ENCODE peak calls at places on chromosomes 2 and 18, in five cellular contexts. One of them, this sample, is unnamed. For H3K9me3, the result is how much of the 10 kb centered on the place peaks cover.

GRCh38 chr18:36532394-36532793 is 234.9 kb downstream of the FHOD3 start:
- DNase-seq in suprapubic skin: no peak
- DNase-seq in tibial artery: no peak
- DNase-seq in IMR-90: peak
- DNase-seq in left ventricle myocardium inferior: no peak
- DNase-seq in this sample: no peak

GRCh38 chr2:179965291-179965690 is 41.8 kb downstream of the CWC22 start:
- DNase-seq in suprapubic skin: no peak
- DNase-seq in tibial artery: no peak
- DNase-seq in IMR-90: no peak
- DNase-seq in left ventricle myocardium inferior: no peak
- DNase-seq in this sample: no peak

GRCh38 chr2:171706152-171706803 is 19.0 kb downstream of the DYNC1I2 start:
- DNase-seq in suprapubic skin: no peak
- DNase-seq in tibial artery: no peak
- DNase-seq in IMR-90: peak
- DNase-seq in left ventricle myocardium inferior: no peak
- DNase-seq in this sample: no peak

GRCh38 chr18:44589709-44590108 is 91.0 kb upstream of the SETBP1 start:
- DNase-seq in suprapubic skin: no peak
- DNase-seq in tibial artery: no peak
- DNase-seq in IMR-90: peak
- DNase-seq in left ventricle myocardium inferior: no peak
- DNase-seq in this sample: no peak

GRCh38 chr2:68606759-68607158 is 36.6 kb upstream of the PROKR1 start:
- DNase-seq in suprapubic skin: no peak
- DNase-seq in tibial artery: no peak
- DNase-seq in IMR-90: no peak
- DNase-seq in left ventricle myocardium inferior: no peak
- DNase-seq in this sample: no peak

GRCh38 chr2:47581201-47581600 is 178.2 kb downstream of the MSH2 start:
- DNase-seq in suprapubic skin: no peak
- DNase-seq in tibial artery: no peak
- DNase-seq in IMR-90: no peak
- DNase-seq in left ventricle myocardium inferior: no peak
- DNase-seq in this sample: no peak

GRCh38 chr2:60880633-60880987 is 764 bp upstream of the REL start:
- DNase-seq in suprapubic skin: no peak
- DNase-seq in tibial artery: no peak
- DNase-seq in IMR-90: no peak
- DNase-seq in left ventricle myocardium inferior: no peak
- DNase-seq in this sample: no peak

GRCh38 chr2:18266188-18266587 is 294.3 kb downstream of the RDH14 start:
- DNase-seq in suprapubic skin: no peak
- DNase-seq in tibial artery: no peak
- DNase-seq in IMR-90: no peak
- DNase-seq in left ventricle myocardium inferior: no peak
- DNase-seq in this sample: no peak

GRCh38 chr2:188746727-188747126 is 227.4 kb upstream of the COL3A1 start:
- DNase-seq in suprapubic skin: no peak
- DNase-seq in tibial artery: no peak
- DNase-seq in IMR-90: peak
- DNase-seq in left ventricle myocardium inferior: no peak
- DNase-seq in this sample: no peak

GRCh38 chr18:8177330-8178016 is 431.8 kb upstream of the RAB12 start:
- DNase-seq in suprapubic skin: no peak
- DNase-seq in tibial artery: no peak
- DNase-seq in IMR-90: peak
- DNase-seq in left ventricle myocardium inferior: no peak
- DNase-seq in this sample: no peak

GRCh38 chr2:241563031-241563507 is 4.5 kb downstream of the BOK start:
- DNase-seq in suprapubic skin: no peak
- DNase-seq in tibial artery: no peak
- DNase-seq in IMR-90: no peak
- DNase-seq in left ventricle myocardium inferior: no peak
- DNase-seq in this sample: peak

GRCh38 chr18:38611036-38611964 is 1045.7 kb upstream of the CELF4 start:
- DNase-seq in suprapubic skin: no peak
- DNase-seq in tibial artery: no peak
- DNase-seq in IMR-90: no peak
- DNase-seq in left ventricle myocardium inferior: no peak
- DNase-seq in this sample: no peak

GRCh38 chr2:83933743-83934142 is 525.3 kb downstream of the SUCLG1 start:
- DNase-seq in suprapubic skin: no peak
- DNase-seq in tibial artery: no peak
- DNase-seq in IMR-90: no peak
- DNase-seq in left ventricle myocardium inferior: no peak
- DNase-seq in this sample: no peak

GRCh38 chr2:173230181-173230580 is 124.5 kb upstream of the CDCA7 start:
- DNase-seq in suprapubic skin: no peak
- DNase-seq in tibial artery: no peak
- DNase-seq in IMR-90: no peak
- DNase-seq in left ventricle myocardium inferior: no peak
- DNase-seq in this sample: no peak

GRCh38 chr2:108199726-108200125 is 40.0 kb upstream of the SULT1C3 start:
- DNase-seq in suprapubic skin: no peak
- DNase-seq in tibial artery: no peak
- DNase-seq in IMR-90: peak
- DNase-seq in left ventricle myocardium inferior: no peak
- DNase-seq in this sample: no peak

GRCh38 chr18:13811993-13812392 is 12.0 kb upstream of the MC5R start:
- DNase-seq in suprapubic skin: no peak
- DNase-seq in tibial artery: no peak
- DNase-seq in IMR-90: no peak
- DNase-seq in left ventricle myocardium inferior: no peak
- DNase-seq in this sample: no peak

GRCh38 chr18:23178661-23179081 is 43.4 kb downstream of the CABLES1 start:
- DNase-seq in suprapubic skin: no peak
- DNase-seq in tibial artery: no peak
- DNase-seq in IMR-90: no peak
- DNase-seq in left ventricle myocardium inferior: no peak
- DNase-seq in this sample: no peak

GRCh38 chr2:173044686-173045085 is 31.0 kb upstream of the MAP3K20 start:
- DNase-seq in suprapubic skin: no peak
- DNase-seq in tibial artery: no peak
- DNase-seq in IMR-90: no peak
- DNase-seq in left ventricle myocardium inferior: no peak
- DNase-seq in this sample: no peak

GRCh38 chr2:124911560-124911959 is 886.5 kb downstream of the CNTNAP5 start:
- DNase-seq in suprapubic skin: no peak
- DNase-seq in tibial artery: no peak
- DNase-seq in IMR-90: peak
- DNase-seq in left ventricle myocardium inferior: no peak
- DNase-seq in this sample: no peak

GRCh38 chr18:54958711-54959625 is at the start of gene CCDC68:
- DNase-seq in suprapubic skin: no peak
- DNase-seq in tibial artery: no peak
- DNase-seq in IMR-90: no peak
- DNase-seq in left ventricle myocardium inferior: peak
- DNase-seq in this sample: peak

GRCh38 chr2:56565143-56565542 is 381.4 kb downstream of the CCDC85A start:
- DNase-seq in suprapubic skin: no peak
- DNase-seq in tibial artery: no peak
- DNase-seq in IMR-90: no peak
- DNase-seq in left ventricle myocardium inferior: no peak
- DNase-seq in this sample: no peak

GRCh38 chr2:69195706-69196105 is 182.7 kb downstream of the ANTXR1 start:
- DNase-seq in suprapubic skin: no peak
- DNase-seq in tibial artery: no peak
- DNase-seq in IMR-90: no peak
- DNase-seq in left ventricle myocardium inferior: no peak
- DNase-seq in this sample: no peak

GRCh38 chr18:76447268-76447890 is 47.7 kb downstream of the ZNF516 start:
- DNase-seq in suprapubic skin: peak
- DNase-seq in tibial artery: no peak
- DNase-seq in IMR-90: no peak
- DNase-seq in left ventricle myocardium inferior: no peak
- DNase-seq in this sample: no peak

DNA sequence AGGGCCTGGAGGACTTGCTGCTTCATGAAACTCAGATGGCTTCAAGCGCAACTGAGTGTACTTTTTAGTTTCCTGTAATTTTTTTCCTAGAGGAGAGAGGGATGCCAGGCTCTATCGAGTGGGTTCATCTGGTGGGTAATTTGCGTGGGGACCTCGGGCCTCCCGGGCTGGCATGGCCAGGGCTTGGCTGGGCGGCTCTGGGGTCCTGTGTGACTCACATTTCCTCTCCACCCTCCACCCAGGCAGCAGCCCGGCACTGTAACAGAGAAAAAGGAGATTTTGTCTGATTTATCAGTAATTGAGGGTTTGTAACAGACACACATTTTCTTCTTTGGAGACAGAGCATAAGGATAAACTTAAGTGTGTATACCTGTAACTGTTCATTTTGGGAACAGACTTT is 64.2 kb downstream of the NFATC1 start:
- DNase-seq in suprapubic skin: no peak
- DNase-seq in tibial artery: no peak
- DNase-seq in IMR-90: no peak
- DNase-seq in left ventricle myocardium inferior: no peak
- DNase-seq in this sample: no peak
- H3K27ac ChIP-seq in suprapubic skin: no peak
- H3K27ac ChIP-seq in tibial artery: no peak
- H3K27ac ChIP-seq in IMR-90: no peak
- H3K27ac ChIP-seq in left ventricle myocardium inferior: peak
- H3K27ac ChIP-seq in this sample: no peak

GRCh38 chr2:170362313-170362795 is 184.4 kb downstream of the MYO3B start:
- DNase-seq in suprapubic skin: no peak
- DNase-seq in tibial artery: no peak
- DNase-seq in IMR-90: no peak
- DNase-seq in left ventricle myocardium inferior: no peak
- DNase-seq in this sample: no peak

GRCh38 chr2:170359466-170359865 is 181.5 kb downstream of the MYO3B start:
- DNase-seq in suprapubic skin: no peak
- DNase-seq in tibial artery: no peak
- DNase-seq in IMR-90: no peak
- DNase-seq in left ventricle myocardium inferior: no peak
- DNase-seq in this sample: no peak

GRCh38 chr2:170361359-170361936 is 183.5 kb downstream of the MYO3B start:
- DNase-seq in suprapubic skin: no peak
- DNase-seq in tibial artery: no peak
- DNase-seq in IMR-90: peak
- DNase-seq in left ventricle myocardium inferior: no peak
- DNase-seq in this sample: no peak

GRCh38 chr2:170362895-170363582 is 185.1 kb downstream of the MYO3B start:
- DNase-seq in suprapubic skin: no peak
- DNase-seq in tibial artery: no peak
- DNase-seq in IMR-90: no peak
- DNase-seq in left ventricle myocardium inferior: no peak
- DNase-seq in this sample: no peak

GRCh38 chr2:170360546-170361358 is 182.8 kb downstream of the MYO3B start:
- DNase-seq in suprapubic skin: no peak
- DNase-seq in tibial artery: no peak
- DNase-seq in IMR-90: no peak
- DNase-seq in left ventricle myocardium inferior: no peak
- DNase-seq in this sample: no peak
- H3K9me3 ChIP-seq in suprapubic skin: under half
- H3K9me3 ChIP-seq in tibial artery: under half
- H3K9me3 ChIP-seq in IMR-90: under half
- H3K9me3 ChIP-seq in left ventricle myocardium inferior: under half
- H3K9me3 ChIP-seq in this sample: under half

GRCh38 chr2:38720613-38721241 is 30.4 kb downstream of the SRSF7 start:
- DNase-seq in suprapubic skin: no peak
- DNase-seq in tibial artery: peak
- DNase-seq in IMR-90: peak
- DNase-seq in left ventricle myocardium inferior: peak
- DNase-seq in this sample: peak
- H3K27ac ChIP-seq in suprapubic skin: peak
- H3K27ac ChIP-seq in tibial artery: peak
- H3K27ac ChIP-seq in IMR-90: peak
- H3K27ac ChIP-seq in left ventricle myocardium inferior: peak
- H3K27ac ChIP-seq in this sample: peak

GRCh38 chr18:14948163-14948540 is 200.2 kb downstream of the ANKRD30B start:
- DNase-seq in suprapubic skin: peak
- DNase-seq in tibial artery: no peak
- DNase-seq in IMR-90: no peak
- DNase-seq in left ventricle myocardium inferior: no peak
- DNase-seq in this sample: no peak
- H3K9me3 ChIP-seq in suprapubic skin: under half
- H3K9me3 ChIP-seq in tibial artery: under half
- H3K9me3 ChIP-seq in IMR-90: under half
- H3K9me3 ChIP-seq in left ventricle myocardium inferior: under half
- H3K9me3 ChIP-seq in this sample: under half

DNA sequence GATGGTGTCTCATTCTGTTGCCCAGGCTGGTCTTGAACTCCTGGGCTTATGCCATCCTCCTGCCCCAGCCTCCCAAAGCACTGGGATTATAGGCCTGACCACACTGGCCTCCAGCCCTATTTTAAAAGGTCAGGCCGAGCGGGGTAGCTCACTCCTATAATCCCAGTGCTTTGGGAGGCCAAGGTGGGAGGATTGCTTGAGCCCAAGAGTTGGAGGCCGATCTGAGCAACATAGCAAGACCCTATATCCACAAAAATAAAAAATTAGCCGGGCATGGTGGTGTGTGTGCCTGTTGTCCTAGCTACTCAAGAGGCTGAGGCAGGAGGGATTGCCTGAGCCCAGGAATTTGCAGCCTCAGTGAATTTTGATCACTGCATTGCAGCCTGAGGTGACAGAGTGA is 3.9 kb downstream of the CAB39 start:
- DNase-seq in suprapubic skin: no peak
- DNase-seq in tibial artery: no peak
- DNase-seq in IMR-90: no peak
- DNase-seq in left ventricle myocardium inferior: no peak
- DNase-seq in this sample: no peak
- H3K27ac ChIP-seq in suprapubic skin: no peak
- H3K27ac ChIP-seq in tibial artery: peak
- H3K27ac ChIP-seq in IMR-90: no peak
- H3K27ac ChIP-seq in left ventricle myocardium inferior: no peak
- H3K27ac ChIP-seq in this sample: peak

GRCh38 chr18:3159830-3160229 is 59.9 kb downstream of the MYOM1 start:
- DNase-seq in suprapubic skin: no peak
- DNase-seq in tibial artery: no peak
- DNase-seq in IMR-90: no peak
- DNase-seq in left ventricle myocardium inferior: no peak
- DNase-seq in this sample: no peak

GRCh38 chr18:3154214-3154613 is 65.6 kb downstream of the MYOM1 start:
- DNase-seq in suprapubic skin: no peak
- DNase-seq in tibial artery: no peak
- DNase-seq in IMR-90: no peak
- DNase-seq in left ventricle myocardium inferior: no peak
- DNase-seq in this sample: no peak

GRCh38 chr18:3153107-3153704 is 66.6 kb downstream of the MYOM1 start:
- DNase-seq in suprapubic skin: no peak
- DNase-seq in tibial artery: no peak
- DNase-seq in IMR-90: no peak
- DNase-seq in left ventricle myocardium inferior: no peak
- DNase-seq in this sample: no peak

GRCh38 chr18:3156325-3156640 is 63.5 kb downstream of the MYOM1 start:
- DNase-seq in suprapubic skin: no peak
- DNase-seq in tibial artery: no peak
- DNase-seq in IMR-90: no peak
- DNase-seq in left ventricle myocardium inferior: no peak
- DNase-seq in this sample: no peak

DNA sequence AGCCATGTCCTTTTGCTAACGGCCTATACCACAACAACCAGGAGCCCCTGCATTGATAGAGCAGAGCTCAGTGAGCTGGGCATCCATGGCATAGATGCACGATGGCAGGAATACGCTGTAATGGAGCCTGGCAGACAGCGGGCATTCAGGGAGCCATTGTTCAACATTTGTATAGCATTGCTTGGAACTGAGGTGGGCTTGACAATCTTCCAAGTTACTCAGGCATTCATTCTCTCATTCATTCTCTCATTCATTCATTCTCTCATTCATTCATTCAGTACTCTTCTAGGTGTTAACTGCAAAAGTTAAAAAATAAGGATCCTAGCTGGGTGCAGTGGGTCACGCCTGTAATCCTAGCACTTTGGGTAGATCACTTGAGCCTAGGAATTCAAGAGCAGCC is 62.7 kb downstream of the MYOM1 start:
- DNase-seq in suprapubic skin: no peak
- DNase-seq in tibial artery: no peak
- DNase-seq in IMR-90: no peak
- DNase-seq in left ventricle myocardium inferior: no peak
- DNase-seq in this sample: no peak
- H3K9me3 ChIP-seq in suprapubic skin: under half
- H3K9me3 ChIP-seq in tibial artery: under half
- H3K9me3 ChIP-seq in IMR-90: under half
- H3K9me3 ChIP-seq in left ventricle myocardium inferior: under half
- H3K9me3 ChIP-seq in this sample: under half

This sample was measured in kidney.